ENCODE peak calls at places on chromosomes 2 and 18, in ten cellular contexts. L, R, M, U, I, A, C, H, S and V are unnamed samples.

GRCh38 chr2:172693037-172693436 is 42.6 kb upstream of the RAPGEF4 start:
- DNase-seq in U (no peak), A (no peak), H (no peak), C (peak), M (peak), S (peak), R (peak), L (no peak), I (no peak), V (no peak)

GRCh38 chr2:25250331-25251031 is 82.1 kb upstream of the POMC start:
- DNase-seq in U (no peak), C (no peak), S (no peak), M (no peak), A (no peak), L (peak), H (no peak), R (no peak), I (no peak), V (no peak)

GRCh38 chr18:27363918-27364317 is 178.8 kb upstream of the CHST9 start:
- DNase-seq in I (no peak), R (no peak), L (no peak), U (no peak), C (no peak), H (no peak), M (no peak), A (no peak), S (no peak), V (no peak)

GRCh38 chr2:222939208-222939846 is 78.5 kb downstream of the ACSL3 start:
- DNase-seq in I (peak), C (peak), S (peak), H (no peak), U (no peak), M (no peak), R (peak), A (no peak), L (no peak), V (no peak)

GRCh38 chr2:211468217-211468616 is 911.8 kb downstream of the CPS1 start:
- DNase-seq in U (no peak), R (no peak), H (no peak), C (no peak), A (no peak), S (no peak), I (no peak), L (no peak), M (no peak), V (no peak)

GRCh38 chr2:28405537-28405936 is 12.9 kb downstream of the FOSL2 start:
- DNase-seq in A (no peak), L (no peak), C (no peak), I (no peak), R (no peak), H (no peak), U (no peak), M (no peak), S (no peak), V (no peak)

GRCh38 chr2:215784371-215784783 is 229.0 kb downstream of the MREG start:
- DNase-seq in C (no peak), M (no peak), R (no peak), S (no peak), A (no peak), U (no peak), I (no peak), L (no peak), H (no peak), V (no peak)

GRCh38 chr2:85601771-85602475 is 575 bp downstream of the TMEM150A start:
- DNase-seq in A (peak), M (no peak), I (peak), H (peak), U (no peak), R (peak), L (peak), C (peak), S (peak), V (peak)

GRCh38 chr18:25061345-25061744 is 290.6 kb downstream of the ZNF521 start:
- DNase-seq in U (no peak), S (no peak), M (no peak), C (no peak), I (no peak), R (no peak), A (no peak), H (no peak), L (no peak), V (no peak)

GRCh38 chr18:23943104-23943503 is 71.5 kb upstream of the TTC39C start:
- DNase-seq in A (no peak), U (no peak), C (no peak), R (no peak), S (peak), I (no peak), H (no peak), M (no peak), L (no peak), V (no peak)

GRCh38 chr2:68594041-68594440 is 49.3 kb upstream of the PROKR1 start:
- DNase-seq in A (no peak), C (no peak), L (no peak), I (no peak), S (no peak), R (no peak), M (no peak), H (no peak), U (no peak), V (no peak)
- TF ChIP-seq POLR2A in A (no peak), C (no peak), L (no peak), I (no peak), S (no peak), R (no peak), M (no peak), H (no peak), U (no peak), V (no peak)

GRCh38 chr2:14634223-14634884 is 1.8 kb downstream of the LRATD1 start:
- DNase-seq in R (peak), M (peak), C (peak), U (no peak), H (peak), L (peak), A (peak), S (peak), I (peak), V (peak)
- H3K27ac ChIP-seq in R (peak), M (no peak), C (peak), U (peak), H (peak), L (peak), A (peak), S (peak), I (peak), V (peak)

GRCh38 chr2:105134076-105134475 is 96.2 kb downstream of the MRPS9 start:
- DNase-seq in M (no peak), I (no peak), A (no peak), L (no peak), C (no peak), U (no peak), R (no peak), H (no peak), S (no peak), V (no peak)
- TF ChIP-seq CTCF in M (no peak), I (no peak), A (no peak), L (no peak), C (no peak), U (no peak), R (no peak), H (no peak), S (no peak), V (no peak)

GRCh38 chr2:159613515-159614336 is 2.6 kb downstream of the BAZ2B start:
- DNase-seq in M (no peak), H (no peak), L (no peak), I (no peak), C (no peak), R (no peak), U (no peak), S (no peak), A (no peak), V (no peak)
- TF ChIP-seq POLR2A in M (no peak), H (no peak), L (no peak), I (peak), C (no peak), R (no peak), U (no peak), S (no peak), A (no peak), V (no peak)

GRCh38 chr2:178589337-178589736 is 109.1 kb downstream of the PLEKHA3 start:
- DNase-seq in C (no peak), S (no peak), R (no peak), M (no peak), I (no peak), U (no peak), A (no peak), L (no peak), H (no peak), V (no peak)

GRCh38 chr2:178592655-178593054 is 112.4 kb downstream of the PLEKHA3 start:
- DNase-seq in C (no peak), H (no peak), L (no peak), I (no peak), A (no peak), S (no peak), R (no peak), M (no peak), U (no peak), V (no peak)
- H3K27ac ChIP-seq in C (no peak), H (no peak), L (no peak), I (no peak), A (no peak), S (no peak), R (no peak), M (no peak), U (no peak), V (no peak)

GRCh38 chr2:234879671-234880455 is 72.0 kb upstream of the SH3BP4 start:
- DNase-seq in I (no peak), R (no peak), M (peak), L (no peak), U (no peak), A (no peak), H (no peak), C (no peak), S (no peak), V (no peak)
- TF ChIP-seq CTCF in I (no peak), R (no peak), M (no peak), L (no peak), U (no peak), A (no peak), H (no peak), C (no peak), S (no peak), V (no peak)

DNA sequence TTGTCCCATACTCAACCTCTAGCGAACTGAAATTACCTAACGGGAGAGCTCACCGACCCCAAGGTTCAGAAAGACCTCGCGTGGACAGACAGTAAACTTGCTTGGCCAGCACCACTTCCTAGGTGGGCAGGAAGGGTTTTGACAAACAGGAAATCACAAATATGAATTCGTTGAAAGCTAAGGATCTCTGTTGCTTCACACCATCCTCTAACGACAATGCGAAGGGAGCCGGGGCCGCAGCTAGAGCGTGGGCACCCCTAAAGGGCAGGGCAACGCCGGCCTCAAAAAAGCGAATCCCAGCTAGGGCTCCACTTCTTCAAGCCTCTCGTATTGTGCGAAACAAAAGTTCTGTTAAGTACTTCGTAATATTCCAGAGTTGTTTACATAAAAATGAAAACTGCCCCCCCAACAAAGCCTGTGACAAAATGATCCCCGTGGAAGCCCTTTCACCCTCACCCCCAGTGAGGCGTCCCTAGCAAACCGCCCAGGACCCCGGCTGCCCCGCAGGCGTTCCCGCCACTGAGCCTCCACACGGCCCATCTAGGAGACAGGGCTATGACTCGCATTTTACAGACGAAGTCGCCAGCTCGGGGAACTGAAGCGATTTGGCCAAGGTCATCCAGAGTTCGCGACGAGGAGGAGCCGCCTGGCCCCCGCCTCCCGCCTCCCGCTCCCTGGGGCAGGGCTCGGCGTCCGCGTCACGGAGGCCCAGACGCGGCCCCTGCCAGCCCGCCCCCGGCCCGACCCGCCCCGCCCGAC is 548 bp downstream of the KANSL3 start:
- DNase-seq in R (peak), S (peak), L (peak), C (peak), A (peak), I (peak), M (peak), H (peak), U (no peak), V (peak)
- TF ChIP-seq POLR2A in R (no peak), S (no peak), L (no peak), C (peak), A (no peak), I (no peak), M (no peak), H (no peak), U (no peak), V (no peak)

DNA sequence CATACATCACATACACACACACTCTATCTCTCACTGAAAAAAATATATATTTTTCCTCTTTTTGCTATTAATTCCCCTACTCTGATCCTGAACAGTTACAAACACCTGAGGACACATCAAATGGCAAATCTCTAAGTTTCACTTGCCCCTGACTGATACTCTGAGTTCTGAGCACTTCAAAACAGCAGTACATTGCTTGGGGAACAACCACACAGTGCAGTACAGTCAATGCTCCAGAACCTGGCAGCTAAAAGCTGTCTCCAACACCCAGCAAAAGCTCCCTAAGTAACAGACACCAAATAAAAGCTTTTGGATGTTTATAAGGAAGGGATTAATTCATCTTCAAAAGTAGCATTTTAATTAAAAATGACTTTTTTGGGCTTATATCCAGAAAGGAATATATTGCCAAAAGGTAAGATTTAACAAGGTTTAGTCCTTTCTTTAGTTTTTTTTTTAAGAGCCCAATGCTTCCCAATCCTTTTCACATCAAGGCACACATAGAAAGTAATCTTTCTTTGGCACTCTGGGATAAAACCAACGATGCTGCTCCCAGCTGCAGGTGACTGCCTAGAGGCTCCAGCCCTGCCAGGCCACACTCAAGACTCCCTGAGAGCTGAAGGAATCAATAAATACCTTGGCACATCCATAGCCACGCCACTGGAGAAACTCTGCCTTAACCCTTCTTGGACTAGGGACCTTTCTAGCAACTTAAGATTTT is 164.9 kb upstream of the ZFP36L2 start:
- DNase-seq in U (no peak), C (no peak), A (no peak), L (no peak), R (no peak), M (no peak), S (no peak), H (no peak), I (no peak), V (no peak)
- H3K27ac ChIP-seq in U (peak), C (peak), A (peak), L (peak), R (no peak), M (no peak), S (no peak), H (peak), I (peak), V (no peak)